ENCODE peak calls at places on chromosomes 2 and 18, in ten cellular contexts. One of them, this sample, is unnamed.

GRCh38 chr18:38445485-38446145 is 880.0 kb upstream of the CELF4 start:
- DNase-seq in spleen: no peak
- DNase-seq in tibial nerve: no peak
- DNase-seq in suprapubic skin: no peak
- DNase-seq in upper lobe of left lung: no peak
- DNase-seq in right lobe of liver: no peak
- DNase-seq in Peyer's patch: no peak
- DNase-seq in NB4: no peak
- DNase-seq in gastrocnemius medialis: no peak
- DNase-seq in esophagus squamous epithelium: no peak
- DNase-seq in this sample: no peak

GRCh38 chr18:68342039-68342659 is 372.8 kb downstream of the TMX3 start:
- DNase-seq in Peyer's patch: no peak
- DNase-seq in esophagus squamous epithelium: no peak
- DNase-seq in spleen: no peak
- DNase-seq in NB4: no peak
- DNase-seq in gastrocnemius medialis: no peak
- DNase-seq in suprapubic skin: no peak
- DNase-seq in upper lobe of left lung: no peak
- DNase-seq in right lobe of liver: no peak
- DNase-seq in tibial nerve: no peak
- DNase-seq in this sample: no peak

GRCh38 chr18:77984178-77984577 is 734.5 kb downstream of the GALR1 start:
- DNase-seq in spleen: no peak
- DNase-seq in right lobe of liver: no peak
- DNase-seq in NB4: no peak
- DNase-seq in Peyer's patch: no peak
- DNase-seq in esophagus squamous epithelium: no peak
- DNase-seq in gastrocnemius medialis: no peak
- DNase-seq in suprapubic skin: no peak
- DNase-seq in upper lobe of left lung: no peak
- DNase-seq in tibial nerve: no peak
- DNase-seq in this sample: no peak

GRCh38 chr2:46270384-46270783 is 26.8 kb upstream of the EPAS1 start:
- DNase-seq in gastrocnemius medialis: no peak
- DNase-seq in esophagus squamous epithelium: no peak
- DNase-seq in spleen: no peak
- DNase-seq in suprapubic skin: no peak
- DNase-seq in NB4: no peak
- DNase-seq in upper lobe of left lung: no peak
- DNase-seq in right lobe of liver: no peak
- DNase-seq in Peyer's patch: no peak
- DNase-seq in tibial nerve: no peak
- DNase-seq in this sample: no peak

GRCh38 chr18:61891874-61892273 is 933 bp downstream of the RNF152 start:
- DNase-seq in suprapubic skin: no peak
- DNase-seq in gastrocnemius medialis: no peak
- DNase-seq in right lobe of liver: no peak
- DNase-seq in upper lobe of left lung: no peak
- DNase-seq in spleen: no peak
- DNase-seq in esophagus squamous epithelium: no peak
- DNase-seq in tibial nerve: no peak
- DNase-seq in NB4: no peak
- DNase-seq in Peyer's patch: no peak
- DNase-seq in this sample: no peak

GRCh38 chr2:197307933-197308521 is 2.6 kb downstream of the ANKRD44 start:
- DNase-seq in Peyer's patch: no peak
- DNase-seq in gastrocnemius medialis: no peak
- DNase-seq in right lobe of liver: no peak
- DNase-seq in tibial nerve: no peak
- DNase-seq in suprapubic skin: no peak
- DNase-seq in spleen: no peak
- DNase-seq in upper lobe of left lung: no peak
- DNase-seq in NB4: peak
- DNase-seq in esophagus squamous epithelium: no peak
- DNase-seq in this sample: no peak

GRCh38 chr2:220175967-220176366 is 548.5 kb downstream of the SLC4A3 start:
- DNase-seq in right lobe of liver: no peak
- DNase-seq in spleen: no peak
- DNase-seq in Peyer's patch: no peak
- DNase-seq in esophagus squamous epithelium: no peak
- DNase-seq in NB4: no peak
- DNase-seq in tibial nerve: no peak
- DNase-seq in suprapubic skin: no peak
- DNase-seq in gastrocnemius medialis: no peak
- DNase-seq in upper lobe of left lung: no peak
- DNase-seq in this sample: no peak

GRCh38 chr2:84251651-84252278 is 207.3 kb downstream of the SUCLG1 start:
- DNase-seq in esophagus squamous epithelium: no peak
- DNase-seq in upper lobe of left lung: no peak
- DNase-seq in suprapubic skin: no peak
- DNase-seq in tibial nerve: no peak
- DNase-seq in NB4: no peak
- DNase-seq in gastrocnemius medialis: no peak
- DNase-seq in Peyer's patch: no peak
- DNase-seq in right lobe of liver: no peak
- DNase-seq in spleen: no peak
- DNase-seq in this sample: no peak

GRCh38 chr2:192145496-192145895 is 49.2 kb downstream of the TMEFF2 start:
- DNase-seq in NB4: no peak
- DNase-seq in suprapubic skin: no peak
- DNase-seq in gastrocnemius medialis: no peak
- DNase-seq in upper lobe of left lung: no peak
- DNase-seq in tibial nerve: no peak
- DNase-seq in right lobe of liver: no peak
- DNase-seq in Peyer's patch: no peak
- DNase-seq in esophagus squamous epithelium: no peak
- DNase-seq in spleen: no peak
- DNase-seq in this sample: no peak

GRCh38 chr2:63755980-63756379 is 85.7 kb upstream of the UGP2 start:
- DNase-seq in suprapubic skin: no peak
- DNase-seq in NB4: no peak
- DNase-seq in upper lobe of left lung: no peak
- DNase-seq in Peyer's patch: no peak
- DNase-seq in spleen: no peak
- DNase-seq in gastrocnemius medialis: no peak
- DNase-seq in esophagus squamous epithelium: no peak
- DNase-seq in right lobe of liver: no peak
- DNase-seq in tibial nerve: no peak
- DNase-seq in this sample: no peak

GRCh38 chr2:20349457-20350034 is 1.1 kb downstream of the PUM2 start:
- DNase-seq in tibial nerve: no peak
- DNase-seq in spleen: no peak
- DNase-seq in gastrocnemius medialis: no peak
- DNase-seq in esophagus squamous epithelium: no peak
- DNase-seq in NB4: peak
- DNase-seq in Peyer's patch: no peak
- DNase-seq in right lobe of liver: no peak
- DNase-seq in suprapubic skin: no peak
- DNase-seq in upper lobe of left lung: no peak
- DNase-seq in this sample: no peak

GRCh38 chr2:20351555-20352229 is 1.0 kb upstream of the PUM2 start:
- DNase-seq in esophagus squamous epithelium: no peak
- DNase-seq in upper lobe of left lung: peak
- DNase-seq in NB4: peak
- DNase-seq in tibial nerve: no peak
- DNase-seq in gastrocnemius medialis: no peak
- DNase-seq in Peyer's patch: no peak
- DNase-seq in right lobe of liver: no peak
- DNase-seq in suprapubic skin: no peak
- DNase-seq in spleen: no peak
- DNase-seq in this sample: peak

GRCh38 chr2:20352230-20353216 is 1.9 kb upstream of the PUM2 start:
- DNase-seq in tibial nerve: no peak
- DNase-seq in Peyer's patch: no peak
- DNase-seq in gastrocnemius medialis: no peak
- DNase-seq in NB4: no peak
- DNase-seq in upper lobe of left lung: no peak
- DNase-seq in suprapubic skin: no peak
- DNase-seq in spleen: no peak
- DNase-seq in right lobe of liver: no peak
- DNase-seq in esophagus squamous epithelium: no peak
- DNase-seq in this sample: no peak

GRCh38 chr2:20350105-20350712 is 435 bp downstream of the PUM2 start:
- DNase-seq in NB4: peak
- DNase-seq in right lobe of liver: peak
- DNase-seq in tibial nerve: no peak
- DNase-seq in Peyer's patch: peak
- DNase-seq in spleen: peak
- DNase-seq in gastrocnemius medialis: peak
- DNase-seq in upper lobe of left lung: peak
- DNase-seq in suprapubic skin: no peak
- DNase-seq in esophagus squamous epithelium: no peak
- DNase-seq in this sample: peak

GRCh38 chr2:20350753-20351554 is at the start of gene PUM2:
- DNase-seq in right lobe of liver: peak
- DNase-seq in esophagus squamous epithelium: peak
- DNase-seq in gastrocnemius medialis: peak
- DNase-seq in suprapubic skin: peak
- DNase-seq in tibial nerve: peak
- DNase-seq in NB4: peak
- DNase-seq in Peyer's patch: peak
- DNase-seq in upper lobe of left lung: peak
- DNase-seq in spleen: peak
- DNase-seq in this sample: peak
- TF ChIP-seq POLR2A in right lobe of liver: peak
- TF ChIP-seq POLR2A in esophagus squamous epithelium: peak
- TF ChIP-seq POLR2A in gastrocnemius medialis: peak
- TF ChIP-seq POLR2A in suprapubic skin: no peak
- TF ChIP-seq POLR2A in tibial nerve: peak
- TF ChIP-seq POLR2A in NB4: peak
- TF ChIP-seq POLR2A in Peyer's patch: peak
- TF ChIP-seq POLR2A in upper lobe of left lung: peak
- TF ChIP-seq POLR2A in spleen: peak
- TF ChIP-seq POLR2A in this sample: no peak

GRCh38 chr2:54573532-54573915 is 117.4 kb downstream of the SPTBN1 start:
- DNase-seq in tibial nerve: no peak
- DNase-seq in gastrocnemius medialis: no peak
- DNase-seq in esophagus squamous epithelium: no peak
- DNase-seq in upper lobe of left lung: no peak
- DNase-seq in right lobe of liver: no peak
- DNase-seq in spleen: no peak
- DNase-seq in suprapubic skin: no peak
- DNase-seq in Peyer's patch: no peak
- DNase-seq in NB4: no peak
- DNase-seq in this sample: no peak
- H3K4me3 ChIP-seq in tibial nerve: no peak
- H3K4me3 ChIP-seq in gastrocnemius medialis: no peak
- H3K4me3 ChIP-seq in esophagus squamous epithelium: no peak
- H3K4me3 ChIP-seq in upper lobe of left lung: no peak
- H3K4me3 ChIP-seq in right lobe of liver: no peak
- H3K4me3 ChIP-seq in spleen: no peak
- H3K4me3 ChIP-seq in suprapubic skin: no peak
- H3K4me3 ChIP-seq in Peyer's patch: no peak
- H3K4me3 ChIP-seq in NB4: no peak
- H3K4me3 ChIP-seq in this sample: no peak

GRCh38 chr18:36850527-36851201 is 21.7 kb downstream of the KIAA1328 start:
- DNase-seq in esophagus squamous epithelium: no peak
- DNase-seq in tibial nerve: no peak
- DNase-seq in Peyer's patch: no peak
- DNase-seq in NB4: peak
- DNase-seq in right lobe of liver: no peak
- DNase-seq in spleen: no peak
- DNase-seq in suprapubic skin: no peak
- DNase-seq in upper lobe of left lung: no peak
- DNase-seq in gastrocnemius medialis: no peak
- DNase-seq in this sample: no peak
- TF ChIP-seq POLR2A in esophagus squamous epithelium: no peak
- TF ChIP-seq POLR2A in tibial nerve: no peak
- TF ChIP-seq POLR2A in Peyer's patch: no peak
- TF ChIP-seq POLR2A in NB4: no peak
- TF ChIP-seq POLR2A in right lobe of liver: no peak
- TF ChIP-seq POLR2A in spleen: no peak
- TF ChIP-seq POLR2A in suprapubic skin: no peak
- TF ChIP-seq POLR2A in upper lobe of left lung: no peak
- TF ChIP-seq POLR2A in gastrocnemius medialis: no peak
- TF ChIP-seq POLR2A in this sample: no peak

GRCh38 chr2:33486544-33486943 is 10.1 kb downstream of the RASGRP3 start:
- DNase-seq in gastrocnemius medialis: no peak
- DNase-seq in right lobe of liver: no peak
- DNase-seq in suprapubic skin: no peak
- DNase-seq in NB4: no peak
- DNase-seq in Peyer's patch: no peak
- DNase-seq in esophagus squamous epithelium: no peak
- DNase-seq in spleen: no peak
- DNase-seq in upper lobe of left lung: no peak
- DNase-seq in tibial nerve: no peak
- DNase-seq in this sample: no peak

GRCh38 chr2:33488178-33488690 is 11.8 kb downstream of the RASGRP3 start:
- DNase-seq in gastrocnemius medialis: no peak
- DNase-seq in upper lobe of left lung: no peak
- DNase-seq in esophagus squamous epithelium: no peak
- DNase-seq in suprapubic skin: no peak
- DNase-seq in NB4: no peak
- DNase-seq in spleen: no peak
- DNase-seq in right lobe of liver: no peak
- DNase-seq in Peyer's patch: no peak
- DNase-seq in tibial nerve: no peak
- DNase-seq in this sample: no peak

GRCh38 chr2:33491685-33492084 is 15.2 kb downstream of the RASGRP3 start:
- DNase-seq in upper lobe of left lung: no peak
- DNase-seq in NB4: peak
- DNase-seq in spleen: no peak
- DNase-seq in esophagus squamous epithelium: no peak
- DNase-seq in right lobe of liver: no peak
- DNase-seq in tibial nerve: no peak
- DNase-seq in gastrocnemius medialis: no peak
- DNase-seq in Peyer's patch: no peak
- DNase-seq in suprapubic skin: no peak
- DNase-seq in this sample: no peak

GRCh38 chr2:33489835-33490431 is 13.5 kb downstream of the RASGRP3 start:
- DNase-seq in NB4: no peak
- DNase-seq in tibial nerve: no peak
- DNase-seq in Peyer's patch: no peak
- DNase-seq in esophagus squamous epithelium: no peak
- DNase-seq in gastrocnemius medialis: no peak
- DNase-seq in suprapubic skin: no peak
- DNase-seq in upper lobe of left lung: no peak
- DNase-seq in right lobe of liver: no peak
- DNase-seq in spleen: no peak
- DNase-seq in this sample: no peak

DNA sequence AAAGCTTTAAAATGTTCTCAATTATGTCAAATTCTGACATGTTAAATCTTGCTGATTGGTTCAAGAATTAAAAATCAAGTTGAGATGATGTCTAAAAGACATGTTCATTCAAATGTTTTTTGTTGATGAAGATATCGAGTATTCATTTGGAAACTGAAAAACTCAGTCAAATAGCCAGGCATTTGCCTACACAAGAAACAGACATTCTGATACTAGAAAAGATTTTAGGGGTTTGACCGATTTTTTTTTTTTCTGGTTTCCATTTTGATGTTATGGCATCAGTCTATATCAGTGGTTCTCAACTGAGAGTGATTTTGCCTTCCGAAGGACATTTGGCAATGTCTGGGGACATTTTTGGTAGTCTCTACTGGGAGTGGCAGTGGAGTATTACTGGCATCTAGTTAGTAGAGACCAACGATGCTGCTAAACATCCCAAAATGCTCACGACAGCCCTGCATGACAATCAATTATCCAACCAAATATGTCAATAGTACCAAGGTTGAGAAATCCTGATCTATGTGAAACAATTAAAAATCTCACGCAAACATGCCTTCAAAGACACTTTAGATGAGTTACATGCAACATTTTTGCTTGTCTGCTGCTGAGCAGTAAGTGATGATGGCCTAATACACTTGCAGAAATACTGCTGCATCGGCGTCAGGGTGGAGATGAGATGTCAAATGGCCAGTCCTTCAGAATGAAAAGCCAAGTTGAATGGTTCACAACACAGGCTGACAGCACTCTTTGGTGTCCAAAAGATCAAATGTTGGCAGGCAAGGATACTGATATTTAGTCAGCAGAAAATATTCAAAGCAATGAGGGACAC is 12.5 kb downstream of the RASGRP3 start:
- DNase-seq in gastrocnemius medialis: no peak
- DNase-seq in NB4: no peak
- DNase-seq in suprapubic skin: no peak
- DNase-seq in esophagus squamous epithelium: no peak
- DNase-seq in upper lobe of left lung: no peak
- DNase-seq in Peyer's patch: no peak
- DNase-seq in tibial nerve: no peak
- DNase-seq in right lobe of liver: no peak
- DNase-seq in spleen: no peak
- DNase-seq in this sample: no peak
- H3K4me3 ChIP-seq in gastrocnemius medialis: no peak
- H3K4me3 ChIP-seq in NB4: no peak
- H3K4me3 ChIP-seq in suprapubic skin: no peak
- H3K4me3 ChIP-seq in esophagus squamous epithelium: no peak
- H3K4me3 ChIP-seq in upper lobe of left lung: no peak
- H3K4me3 ChIP-seq in Peyer's patch: no peak
- H3K4me3 ChIP-seq in tibial nerve: no peak
- H3K4me3 ChIP-seq in right lobe of liver: no peak
- H3K4me3 ChIP-seq in spleen: no peak
- H3K4me3 ChIP-seq in this sample: no peak

This sample was measured in stomach.